ENCODE peak calls at places on chromosomes 1 and 21, in six cellular contexts. E, O, X, F, T and G are unnamed samples.

GRCh38 chr21:39660596-39660995 is 47.9 kb downstream of the B3GALT5 start:
- DNase-seq in E (no peak), O (no peak), X (no peak), F (no peak), T (peak; percentile 58), G (peak; percentile 64)

GRCh38 chr1:206451146-206451545 is 19.1 kb upstream of the IKBKE start:
- DNase-seq in E (no peak), O (no peak), X (no peak), F (no peak), T (no peak), G (no peak)

GRCh38 chr1:204359474-204360255 is at the start of gene PLEKHA6:
- DNase-seq in E (no peak), O (no peak), X (peak; percentile 33), F (peak; percentile 77), T (no peak), G (no peak)

GRCh38 chr1:146007048-146007784 is 10.8 kb upstream of the TXNIP start:
- DNase-seq in E (peak; percentile 71), O (peak; percentile 66), X (peak; percentile 51), F (no peak), T (peak; percentile 85), G (peak; percentile 73)

GRCh38 chr1:1144122-1144842 is 28.4 kb upstream of the C1orf159 start:
- DNase-seq in E (peak; percentile 56), O (no peak), X (no peak), F (no peak), T (peak; percentile 87), G (no peak)

GRCh38 chr21:29499734-29500343 is 201.1 kb downstream of the BACH1 start:
- DNase-seq in E (no peak), O (peak; percentile 32), X (peak; percentile 24), F (no peak), T (no peak), G (no peak)

GRCh38 chr1:226638001-226638601 is 89.5 kb downstream of the STUM start:
- DNase-seq in E (no peak), O (no peak), X (no peak), F (peak; percentile 57), T (no peak), G (no peak)

GRCh38 chr1:172431721-172432192 is 11.3 kb downstream of the C1orf105 start:
- DNase-seq in E (peak; percentile 59), O (no peak), X (no peak), F (no peak), T (peak; percentile 81), G (no peak)

GRCh38 chr1:170534626-170535147 is 2.7 kb downstream of the GORAB start:
- DNase-seq in E (no peak), O (no peak), X (no peak), F (no peak), T (no peak), G (no peak)

GRCh38 chr1:94884101-94884875 is 42.6 kb downstream of the CNN3 start:
- DNase-seq in E (no peak), O (no peak), X (no peak), F (no peak), T (no peak), G (no peak)

GRCh38 chr1:117754061-117754969 is 148.5 kb downstream of the TENT5C start:
- DNase-seq in E (peak; percentile 60), O (peak; percentile 52), X (peak; percentile 62), F (no peak), T (peak; percentile 81), G (no peak)

GRCh38 chr1:231523816-231524215 is 4.7 kb upstream of the TSNAX start:
- DNase-seq in E (no peak), O (no peak), X (no peak), F (no peak), T (no peak), G (no peak)

GRCh38 chr1:41444796-41445195 is 39.7 kb downstream of the EDN2 start:
- DNase-seq in E (no peak), O (no peak), X (no peak), F (no peak), T (no peak), G (no peak)

GRCh38 chr1:40679165-40679953 is 12.1 kb upstream of the NFYC start:
- DNase-seq in E (no peak), O (no peak), X (no peak), F (no peak), T (no peak), G (no peak)

GRCh38 chr1:13788795-13789194 is 88.8 kb downstream of the PRDM2 start:
- DNase-seq in E (no peak), O (no peak), X (no peak), F (no peak), T (no peak), G (no peak)

GRCh38 chr1:99748419-99748818 is 18.0 kb downstream of the FRRS1 start:
- DNase-seq in E (no peak), O (peak; percentile 13), X (no peak), F (no peak), T (no peak), G (no peak)

GRCh38 chr1:89699451-89699986 is 66.6 kb downstream of the LRRC8C start:
- DNase-seq in E (no peak), O (no peak), X (no peak), F (no peak), T (no peak), G (no peak)

GRCh38 chr1:180151508-180151907 is 3.2 kb upstream of the QSOX1 start:
- DNase-seq in E (no peak), O (no peak), X (no peak), F (no peak), T (no peak), G (no peak)

GRCh38 chr1:20383631-20384030 is 93.0 kb downstream of the VWA5B1 start:
- DNase-seq in E (no peak), O (no peak), X (no peak), F (no peak), T (no peak), G (no peak)

GRCh38 chr1:72117621-72118020 is 164.7 kb downstream of the NEGR1 start:
- DNase-seq in E (no peak), O (no peak), X (no peak), F (no peak), T (no peak), G (no peak)

GRCh38 chr21:16205527-16205926 is 475.7 kb downstream of the USP25 start:
- DNase-seq in E (no peak), O (no peak), X (no peak), F (no peak), T (no peak), G (no peak)

GRCh38 chr1:112619518-112620458 is at the start of gene CAPZA1:
- DNase-seq in E (peak; percentile 91), O (peak; percentile 79), X (peak; percentile 86), F (peak; percentile 96), T (peak; percentile 93), G (peak; percentile 94)
- H3K4me1 ChIP-seq in E (peaks cover 3% of the 10 kb centered on the region), O (peaks cover 24% of the 10 kb centered on the region), X (peaks cover 7% of the 10 kb centered on the region), F (peaks cover 50% of the 10 kb centered on the region), T (peaks cover 5% of the 10 kb centered on the region), G (peaks cover 41% of the 10 kb centered on the region)

GRCh38 chr1:78231894-78232293 is 186.1 kb downstream of the GIPC2 start:
- DNase-seq in E (no peak), O (no peak), X (no peak), F (no peak), T (no peak), G (no peak)
- H3K27me3 ChIP-seq in E (no peaks in the 10 kb centered on the region), O (no peaks in the 10 kb centered on the region), X (no peaks in the 10 kb centered on the region), F (no peaks in the 10 kb centered on the region), T (no peaks in the 10 kb centered on the region), G (no peaks in the 10 kb centered on the region)

GRCh38 chr1:150226486-150226885 is 9.4 kb downstream of the ANP32E start:
- DNase-seq in E (no peak), O (no peak), X (no peak), F (no peak), T (no peak), G (no peak)
- H3K36me3 ChIP-seq in E (peaks cover 16% of the 10 kb centered on the region), O (peaks cover 49% of the 10 kb centered on the region), X (peaks cover 81% of the 10 kb centered on the region), F (peaks cover 6% of the 10 kb centered on the region), T (no peaks in the 10 kb centered on the region), G (peaks cover 77% of the 10 kb centered on the region)

DNA sequence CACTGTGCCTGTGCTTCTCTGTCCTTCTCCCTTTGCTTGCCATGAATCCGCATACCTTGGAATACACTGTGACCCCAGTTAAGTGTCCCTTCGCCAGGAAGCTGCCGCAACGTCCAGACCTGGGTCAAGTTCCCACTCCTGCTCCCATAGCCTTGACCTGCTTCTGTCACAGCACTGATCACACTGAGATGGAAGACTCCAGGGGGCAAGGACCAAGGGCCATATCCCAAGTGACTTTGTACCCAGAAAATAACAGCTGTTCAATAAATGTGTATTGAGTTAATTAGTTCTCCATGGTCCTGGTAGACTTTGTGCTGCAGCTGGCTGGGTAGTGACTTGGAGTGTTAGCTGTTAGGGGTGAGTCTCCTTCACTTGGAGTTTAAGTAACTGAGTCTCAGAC is 25.8 kb downstream of the SLC5A9 start:
- DNase-seq in E (no peak), O (no peak), X (no peak), F (no peak), T (no peak), G (no peak)
- H3K4me1 ChIP-seq in E (no peaks in the 10 kb centered on the region), O (no peaks in the 10 kb centered on the region), X (no peaks in the 10 kb centered on the region), F (no peaks in the 10 kb centered on the region), T (peaks cover 11% of the 10 kb centered on the region), G (peaks cover 6% of the 10 kb centered on the region)